ENCODE peak calls at places on chromosomes 16 and 17, in four cellular contexts. One of them, this sample, is unnamed.

GRCh38 chr16:64437706-64438329 is 684.0 kb downstream of the CDH11 start:
- DNase-seq in neuronal stem cell: no peak
- DNase-seq in fibroblast of lung: no peak
- DNase-seq in HCT116: no peak
- DNase-seq in this sample: no peak

GRCh38 chr16:31496670-31497069 is 11.5 kb downstream of the RUSF1 start:
- DNase-seq in HCT116: no peak
- DNase-seq in fibroblast of lung: no peak
- DNase-seq in neuronal stem cell: no peak
- DNase-seq in this sample: no peak

GRCh38 chr16:67029249-67030096 is 524 bp downstream of the CBFB start:
- DNase-seq in HCT116: no peak
- DNase-seq in neuronal stem cell: peak
- DNase-seq in fibroblast of lung: peak
- DNase-seq in this sample: no peak

GRCh38 chr16:6570520-6570919 is 762.1 kb upstream of the RBFOX1 start:
- DNase-seq in fibroblast of lung: no peak
- DNase-seq in HCT116: no peak
- DNase-seq in neuronal stem cell: no peak
- DNase-seq in this sample: no peak

GRCh38 chr17:29870836-29871430 is 59.1 kb downstream of the SSH2 start:
- DNase-seq in neuronal stem cell: no peak
- DNase-seq in HCT116: no peak
- DNase-seq in fibroblast of lung: no peak
- DNase-seq in this sample: no peak

GRCh38 chr17:73266796-73267195 is 5.1 kb upstream of the CPSF4L start:
- DNase-seq in fibroblast of lung: no peak
- DNase-seq in neuronal stem cell: no peak
- DNase-seq in HCT116: no peak
- DNase-seq in this sample: no peak

GRCh38 chr16:89847056-89847929 is 19.0 kb downstream of the SPIRE2 start:
- DNase-seq in HCT116: no peak
- DNase-seq in neuronal stem cell: no peak
- DNase-seq in fibroblast of lung: no peak
- DNase-seq in this sample: no peak

GRCh38 chr16:85657267-85657650 is 31.5 kb downstream of the GINS2 start:
- DNase-seq in HCT116: no peak
- DNase-seq in fibroblast of lung: no peak
- DNase-seq in neuronal stem cell: no peak
- DNase-seq in this sample: no peak

GRCh38 chr17:48546187-48546923 is 1.4 kb upstream of the HOXB2 start:
- DNase-seq in fibroblast of lung: peak
- DNase-seq in HCT116: no peak
- DNase-seq in neuronal stem cell: no peak
- DNase-seq in this sample: no peak

DNA sequence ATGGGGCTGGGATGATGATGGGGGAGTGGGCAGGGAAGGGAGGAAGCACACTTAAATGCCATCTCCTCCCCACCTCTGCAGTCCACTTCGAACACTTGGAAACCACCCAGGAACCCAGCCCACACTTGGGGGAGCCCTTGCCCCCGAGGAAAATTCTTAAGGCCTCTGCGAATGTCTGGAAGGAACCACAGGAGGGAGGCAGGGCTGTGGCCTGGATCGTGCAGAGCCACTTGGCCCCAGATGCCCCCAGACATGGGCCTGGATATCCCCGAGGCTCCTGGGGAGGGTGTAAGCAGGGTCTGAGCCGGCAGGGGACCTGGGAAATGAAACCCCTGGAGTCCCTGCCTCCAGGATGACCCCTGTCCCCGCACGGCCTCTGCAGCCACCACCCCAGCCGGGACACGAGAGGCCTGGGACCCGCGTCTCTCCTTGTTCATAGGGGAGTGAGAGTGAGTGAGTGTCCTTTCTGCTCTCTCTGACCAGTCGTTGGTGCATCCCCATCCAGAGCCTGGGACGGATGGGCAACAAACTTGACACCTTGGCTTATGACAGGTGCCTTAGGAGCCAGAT is 11.8 kb upstream of the MTSS2 start:
- DNase-seq in HCT116: no peak
- DNase-seq in fibroblast of lung: no peak
- DNase-seq in neuronal stem cell: no peak
- DNase-seq in this sample: no peak
- H3K4me2 ChIP-seq in HCT116: no peak
- H3K4me2 ChIP-seq in fibroblast of lung: no peak
- H3K4me2 ChIP-seq in neuronal stem cell: no peak
- H3K4me2 ChIP-seq in this sample: no peak

GRCh38 chr17:4314179-4314578 is 50.4 kb upstream of the ANKFY1 start:
- DNase-seq in fibroblast of lung: no peak
- DNase-seq in HCT116: no peak
- DNase-seq in neuronal stem cell: no peak
- DNase-seq in this sample: no peak
- H2AFZ ChIP-seq in fibroblast of lung: no peak
- H2AFZ ChIP-seq in HCT116: no peak
- H2AFZ ChIP-seq in neuronal stem cell: no peak
- H2AFZ ChIP-seq in this sample: no peak

GRCh38 chr17:74452027-74452840 is 14.2 kb upstream of the CD300A start:
- DNase-seq in HCT116: no peak
- DNase-seq in fibroblast of lung: no peak
- DNase-seq in neuronal stem cell: no peak
- DNase-seq in this sample: no peak

GRCh38 chr17:74451557-74451956 is 14.9 kb upstream of the CD300A start:
- DNase-seq in HCT116: no peak
- DNase-seq in fibroblast of lung: no peak
- DNase-seq in neuronal stem cell: no peak
- DNase-seq in this sample: no peak

GRCh38 chr17:74454197-74455024 is 12.0 kb upstream of the CD300A start:
- DNase-seq in fibroblast of lung: peak
- DNase-seq in HCT116: peak
- DNase-seq in neuronal stem cell: peak
- DNase-seq in this sample: no peak

GRCh38 chr17:74453665-74454196 is 12.7 kb upstream of the CD300A start:
- DNase-seq in neuronal stem cell: no peak
- DNase-seq in HCT116: no peak
- DNase-seq in fibroblast of lung: no peak
- DNase-seq in this sample: no peak

DNA sequence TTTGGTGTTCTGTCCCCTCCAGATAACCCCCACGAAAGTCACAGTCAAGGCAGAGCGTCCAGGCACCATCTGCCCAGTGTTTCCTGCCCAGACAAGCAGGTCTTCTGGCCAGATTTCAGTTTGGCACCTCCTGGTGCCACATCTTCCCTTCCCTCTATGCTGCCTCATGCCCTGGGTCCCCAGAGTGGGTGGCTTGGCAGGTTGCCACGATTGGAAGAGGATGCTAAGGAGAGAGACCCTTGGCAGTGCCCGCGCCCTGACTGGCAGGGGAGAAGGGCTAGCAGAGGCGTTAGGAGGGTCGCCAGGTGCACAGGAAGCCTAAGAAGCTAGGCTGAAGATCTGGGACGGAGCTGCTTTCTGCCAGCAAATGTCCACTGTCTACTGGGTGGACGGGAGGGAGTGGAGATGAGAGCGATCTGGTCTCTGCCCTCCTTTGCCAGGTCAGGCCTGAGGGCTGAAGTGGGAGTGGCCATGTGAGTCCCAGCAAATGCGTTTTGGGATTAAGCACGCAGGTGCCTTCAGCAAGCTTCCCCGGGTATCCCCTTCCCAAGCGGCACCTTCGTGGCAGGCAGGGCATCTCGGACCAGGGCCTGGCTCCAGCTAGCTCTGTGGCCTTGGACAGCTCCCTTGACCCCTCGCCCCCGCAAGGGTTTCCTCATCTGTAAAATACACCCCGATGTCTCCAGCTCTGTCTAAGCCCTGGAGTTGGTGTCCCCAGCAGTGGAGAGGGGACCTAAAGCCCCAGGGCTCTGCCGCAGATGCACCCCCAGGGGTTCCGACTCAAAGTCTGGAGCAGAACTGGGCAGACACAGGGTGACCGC is 13.4 kb upstream of the CD300A start:
- DNase-seq in fibroblast of lung: no peak
- DNase-seq in HCT116: no peak
- DNase-seq in neuronal stem cell: no peak
- DNase-seq in this sample: no peak
- H3K4me2 ChIP-seq in fibroblast of lung: no peak
- H3K4me2 ChIP-seq in HCT116: peak
- H3K4me2 ChIP-seq in neuronal stem cell: peak
- H3K4me2 ChIP-seq in this sample: peak

DNA sequence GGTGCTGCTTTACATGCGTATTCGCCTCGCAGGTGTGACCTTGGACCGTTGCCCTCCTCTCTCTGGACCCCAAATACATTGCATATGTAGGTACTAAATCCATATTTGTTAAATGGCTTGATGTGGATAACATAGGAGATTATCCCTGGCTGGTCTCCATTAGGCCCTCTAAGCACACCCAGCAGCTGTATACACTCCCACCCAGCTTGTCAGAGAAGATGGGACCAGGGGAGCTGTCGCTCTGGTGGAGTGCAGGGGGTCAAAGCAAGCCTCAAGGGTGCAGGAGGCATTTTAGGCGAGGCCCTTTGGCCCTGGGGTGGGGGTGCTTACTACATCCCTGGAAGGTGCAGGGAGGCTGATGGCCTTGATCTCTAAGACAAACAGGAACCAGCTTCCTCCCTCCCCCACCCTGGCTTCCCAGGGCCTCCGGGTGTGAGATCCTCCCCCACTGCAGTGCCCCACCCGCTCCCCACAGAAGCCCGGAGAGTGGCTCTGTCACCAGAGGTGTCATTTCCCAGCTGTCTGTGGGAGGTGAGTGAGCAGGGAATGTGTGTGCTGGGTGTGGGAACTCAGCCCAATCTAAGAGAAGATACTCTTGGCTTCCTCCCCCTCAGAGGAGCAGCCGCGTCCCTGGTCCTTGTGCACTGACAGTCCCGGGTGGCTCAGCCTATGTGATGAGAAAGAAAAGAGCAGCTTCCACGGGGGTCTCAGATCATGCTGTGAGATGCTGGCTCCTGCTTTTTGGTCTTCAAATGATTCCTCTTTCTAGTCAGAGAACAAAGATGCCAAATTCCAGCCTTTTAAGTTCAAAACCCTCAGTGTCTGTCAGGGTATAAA is 1.4 kb upstream of the VAMP2 start:
- DNase-seq in HCT116: no peak
- DNase-seq in fibroblast of lung: peak
- DNase-seq in neuronal stem cell: no peak
- DNase-seq in this sample: no peak
- H2AFZ ChIP-seq in HCT116: peak
- H2AFZ ChIP-seq in fibroblast of lung: no peak
- H2AFZ ChIP-seq in neuronal stem cell: peak
- H2AFZ ChIP-seq in this sample: peak